ENCODE peak calls at places on chromosomes 16 and 17, in five cellular contexts. X is CD8-positive, alpha-beta T cell; P is RWPE2; I is keratinocyte; H is RWPE1. N is an unnamed sample.
A peak's percentile ranks its signal among the peaks of the same experiment; 100 is the strongest.

GRCh38 chr17:41529491-41529915 is 1.4 kb upstream of the KRT19 start:
- DNase-seq in P (no peak), I (no peak), H (no peak), X (no peak), N (no peak)

GRCh38 chr16:2429771-2430663 is 770 bp downstream of the CCNF start:
- DNase-seq in I (no peak), X (no peak), P (no peak), H (peak; percentile 21), N (peak; percentile 45)

GRCh38 chr17:41631025-41631889 is 6.9 kb upstream of the KRT17 start:
- DNase-seq in X (no peak), P (peak; percentile 7), I (no peak), H (no peak), N (no peak)

GRCh38 chr16:52861614-52862022 is 191.1 kb downstream of the CHD9NB start:
- DNase-seq in I (no peak), H (peak; percentile 23), X (no peak), P (no peak), N (peak; percentile 44)

GRCh38 chr16:11232852-11233726 is 22.9 kb downstream of the SOCS1 start:
- DNase-seq in X (peak; percentile 86), H (no peak), P (no peak), I (no peak), N (peak; percentile 50)

GRCh38 chr16:31869511-31870201 is 4.0 kb upstream of the ZNF267 start:
- DNase-seq in H (peak; percentile 38), X (peak; percentile 87), I (peak; percentile 48), P (no peak), N (peak; percentile 56)

GRCh38 chr17:33260638-33261037 is 32.5 kb downstream of the ASIC2 start:
- DNase-seq in X (no peak), H (no peak), I (no peak), P (no peak), N (peak; percentile 46)

GRCh38 chr17:48558731-48559608 is 14.1 kb upstream of the HOXB2 start:
- DNase-seq in X (no peak), H (no peak), I (no peak), P (no peak), N (no peak)

GRCh38 chr16:29312835-29313558 is 93.5 kb downstream of the NPIPB11 start:
- DNase-seq in P (no peak), H (no peak), I (no peak), X (no peak), N (no peak)

GRCh38 chr16:73056383-73056782 is 8.5 kb upstream of the ZFHX3 start:
- DNase-seq in P (no peak), X (no peak), H (no peak), I (no peak), N (no peak)

GRCh38 chr16:58264007-58264406 is 30.8 kb downstream of the PRSS54 start:
- DNase-seq in H (no peak), X (no peak), P (no peak), I (no peak), N (no peak)

GRCh38 chr17:47810200-47810821 is 11.3 kb downstream of the OSBPL7 start:
- DNase-seq in X (peak; percentile 56), P (peak; percentile 91), I (peak; percentile 60), H (peak; percentile 83), N (peak; percentile 93)

GRCh38 chr16:16027728-16028310 is 78.4 kb downstream of the ABCC1 start:
- DNase-seq in I (no peak), H (no peak), P (no peak), X (no peak), N (no peak)

GRCh38 chr16:28191364-28191985 is 20.3 kb downstream of the XPO6 start:
- DNase-seq in P (no peak), H (peak; percentile 83), I (peak; percentile 79), X (no peak), N (no peak)

GRCh38 chr17:7852919-7853692 is 1.8 kb upstream of the TMEM88 start:
- DNase-seq in X (peak; percentile 27), P (no peak), I (no peak), H (no peak), N (no peak)

GRCh38 chr17:66455022-66455547 is 152.7 kb downstream of the PRKCA start:
- DNase-seq in I (no peak), X (no peak), P (no peak), H (no peak), N (no peak)

GRCh38 chr17:27981978-27982377 is 60.5 kb upstream of the NLK start:
- DNase-seq in P (no peak), I (no peak), X (no peak), H (no peak), N (no peak)

GRCh38 chr16:85296859-85297698 is 184.8 kb upstream of the CIBAR2 start:
- DNase-seq in P (no peak), H (peak; percentile 40), X (peak; percentile 60), I (no peak), N (peak; percentile 75)

GRCh38 chr16:82855471-82855870 is 228.7 kb downstream of the CDH13 start:
- DNase-seq in H (no peak), X (no peak), I (no peak), P (no peak), N (no peak)

GRCh38 chr17:59757043-59757824 is 49.8 kb downstream of the VMP1 start:
- DNase-seq in I (no peak), H (no peak), X (no peak), P (no peak), N (no peak)

GRCh38 chr17:59757881-59758385 is 50.5 kb downstream of the VMP1 start:
- DNase-seq in H (no peak), I (no peak), P (no peak), X (no peak), N (no peak)

GRCh38 chr17:59754547-59754946 is 47.1 kb downstream of the VMP1 start:
- DNase-seq in H (peak; percentile 73), I (peak; percentile 86), X (no peak), P (peak; percentile 85), N (no peak)

GRCh38 chr17:59753522-59754467 is 46.3 kb downstream of the VMP1 start:
- DNase-seq in I (no peak), H (peak; percentile 83), X (no peak), P (no peak), N (peak; percentile 47)

DNA sequence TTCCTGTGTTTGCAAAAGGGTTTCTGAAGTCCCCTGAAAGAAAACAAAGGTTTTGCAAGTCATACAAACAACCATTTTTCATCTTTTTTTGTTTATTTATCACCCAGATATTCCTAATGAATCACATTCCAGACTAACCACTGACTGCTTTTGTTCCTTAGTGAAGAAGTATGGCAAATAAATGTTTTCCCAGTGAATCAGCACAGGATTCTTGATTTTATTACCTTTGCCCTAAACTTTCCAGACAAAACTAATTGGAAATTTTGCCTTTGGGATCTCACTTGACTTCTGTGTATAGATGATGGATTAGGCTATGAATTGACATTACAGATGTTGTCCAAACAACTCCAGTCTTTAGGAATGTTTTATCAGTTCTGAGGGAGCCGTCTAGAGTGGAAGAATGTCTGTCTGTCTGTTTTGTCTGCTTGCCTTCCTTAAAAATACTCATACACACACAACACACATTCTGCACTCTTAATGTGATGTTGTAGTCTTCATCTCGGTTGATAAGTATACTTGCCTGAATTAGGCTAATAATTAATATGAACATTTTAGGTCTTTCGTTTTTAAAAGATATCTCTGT is 48.9 kb downstream of the VMP1 start:
- DNase-seq in X (no peak), I (no peak), P (no peak), H (peak; percentile 71), N (no peak)
- TF ChIP-seq CTCF in X (no peak), I (no peak), P (no peak), H (no peak), N (no peak)

GRCh38 chr17:4600563-4600962 is 16.2 kb downstream of the SMTNL2 start:
- DNase-seq in I (no peak), P (no peak), H (no peak), X (no peak), N (no peak)
- TF ChIP-seq CTCF in I (no peak), P (no peak), H (no peak), X (no peak), N (no peak)

DNA sequence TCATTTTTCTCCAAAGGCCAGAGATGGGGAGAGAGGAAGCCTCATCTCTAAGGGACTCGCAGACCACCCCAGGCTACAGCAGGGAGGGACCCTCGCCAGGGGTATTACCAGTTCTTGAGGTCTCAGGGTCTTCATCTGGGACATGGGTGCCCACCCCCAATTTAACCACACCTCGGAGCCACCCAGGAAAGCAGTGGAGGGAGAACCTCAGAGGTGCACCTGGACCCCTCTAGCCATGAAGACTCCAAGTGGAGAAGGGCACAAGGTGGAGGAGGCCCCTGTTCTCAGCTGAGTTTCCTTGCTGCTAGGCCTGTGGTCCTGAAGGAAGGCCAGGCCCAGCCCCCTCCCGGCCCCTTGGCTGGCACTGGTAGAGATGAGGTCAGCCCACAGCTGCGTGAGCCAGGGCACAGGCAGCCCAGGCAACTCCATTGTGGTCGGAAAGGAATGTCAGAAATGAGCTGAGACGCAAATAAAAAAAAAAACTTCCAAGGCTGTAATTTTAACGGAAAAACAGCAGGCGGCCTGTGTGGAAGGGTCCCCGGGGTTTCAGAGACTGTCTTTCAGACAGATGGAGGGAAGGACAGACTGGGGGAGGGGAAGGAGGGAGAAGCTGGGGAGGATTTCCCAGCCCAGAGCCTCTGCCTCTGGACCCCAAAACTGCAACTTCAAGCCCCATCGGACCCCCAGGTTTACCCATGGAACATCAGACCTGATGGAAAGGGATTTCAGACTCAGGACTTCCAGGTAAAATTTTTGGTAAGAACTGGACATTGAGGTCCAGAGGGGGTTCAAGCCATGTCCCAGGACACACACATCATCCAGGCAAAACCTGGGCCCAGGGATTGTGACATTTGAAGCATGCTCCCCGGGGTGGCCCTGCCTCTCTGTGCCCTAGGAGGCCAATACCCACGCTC is 25.5 kb upstream of the MRPS23 start:
- DNase-seq in I (no peak), X (no peak), H (peak; percentile 94), P (peak; percentile 96), N (no peak)
- TF ChIP-seq CTCF in I (peak; percentile 66), X (no peak), H (peak; percentile 73), P (peak; percentile 77), N (no peak)

DNA sequence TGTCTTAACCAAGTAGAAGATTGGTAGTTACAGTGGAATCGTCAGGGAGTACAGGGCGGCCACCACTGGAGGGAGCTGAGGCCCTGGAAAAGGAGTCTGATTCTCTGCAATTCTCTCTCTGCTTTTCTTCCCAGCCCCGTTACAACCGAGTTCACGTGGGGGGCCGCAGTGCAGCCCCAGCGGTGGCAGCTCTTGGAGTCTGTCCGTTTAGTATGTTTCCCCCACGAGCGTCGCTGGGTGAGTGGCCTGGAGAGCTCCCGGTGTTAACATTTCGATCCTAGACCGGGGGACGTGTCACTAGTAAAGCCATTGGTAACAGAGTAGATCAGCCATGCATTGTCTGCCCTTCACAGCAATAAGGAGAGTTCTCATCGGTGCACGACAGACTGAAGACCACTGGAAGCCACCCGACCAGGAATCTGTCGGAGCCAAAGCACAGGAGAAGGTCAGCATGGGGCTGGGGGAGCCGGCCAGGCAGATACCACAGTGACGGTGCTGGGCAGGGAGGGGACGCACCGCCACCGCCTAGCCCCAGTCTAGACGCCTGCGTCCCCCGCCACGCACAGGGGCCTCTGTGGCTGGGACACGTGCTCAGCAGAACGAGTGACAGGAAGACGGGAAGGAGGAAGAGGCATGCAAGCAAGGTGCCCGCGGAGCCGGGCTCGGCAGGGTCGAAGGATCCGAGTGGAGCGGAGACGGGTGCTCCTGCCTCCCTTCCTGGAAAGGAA is 15.7 kb downstream of the SLC16A3 start:
- DNase-seq in X (peak; percentile 50), P (peak; percentile 73), H (no peak), I (no peak), N (no peak)
- TF ChIP-seq CTCF in X (peak; percentile 39), P (peak; percentile 61), H (peak; percentile 75), I (peak; percentile 66), N (peak; percentile 36)

GRCh38 chr17:45756266-45756989 is 27.7 kb upstream of the CRHR1 start:
- DNase-seq in H (no peak), P (no peak), I (no peak), X (no peak), N (no peak)
- TF ChIP-seq CTCF in H (no peak), P (no peak), I (no peak), X (no peak), N (no peak)

N was measured in colonic mucosa.